ENCODE peak calls at places on chromosomes 4 and X, in five cellular contexts. W is NCI-H2029, H is fibroblast of the aortic adventitia, U is dermis microvascular lymphatic vessel endothelial cell, O is ELR. X is an unnamed sample.

GRCh38 chr4:77141964-77142641 is 14.9 kb upstream of the CCNG2 start:
- DNase-seq in W (no peak), H (no peak), O (no peak), U (no peak), X (no peak)

GRCh38 chrX:106728337-106728736 is 1.8 kb downstream of the RNF128 start:
- DNase-seq in W (no peak), H (peak; percentile 25), U (no peak), O (no peak), X (no peak)

GRCh38 chr4:78483811-78484210 is 67.8 kb upstream of the ANXA3 start:
- DNase-seq in H (no peak), U (no peak), W (no peak), O (no peak), X (no peak)

GRCh38 chrX:13468096-13468495 is 101.3 kb upstream of the EGFL6 start:
- DNase-seq in W (no peak), O (no peak), U (no peak), H (no peak), X (no peak)

GRCh38 chr4:2375427-2375826 is 43.0 kb downstream of the ZFYVE28 start:
- DNase-seq in O (no peak), U (no peak), W (no peak), H (no peak), X (no peak)

GRCh38 chrX:132955710-132956109 is 2.7 kb downstream of the HS6ST2 start:
- DNase-seq in W (no peak), U (no peak), H (no peak), O (no peak), X (no peak)

GRCh38 chr4:184265566-184266351 is 48.1 kb upstream of the ENPP6 start:
- DNase-seq in U (no peak), W (peak; percentile 88), O (peak; percentile 68), H (peak; percentile 28), X (peak; percentile 26)

GRCh38 chr4:147498031-147498700 is 17.3 kb downstream of the EDNRA start:
- DNase-seq in U (no peak), O (peak; percentile 80), W (no peak), H (peak; percentile 57), X (peak; percentile 55)

GRCh38 chrX:47176101-47176740 is 17.4 kb upstream of the UBA1 start:
- DNase-seq in U (no peak), O (no peak), W (no peak), H (no peak), X (no peak)

GRCh38 chr4:168019019-168019651 is 73.2 kb upstream of the ANXA10 start:
- DNase-seq in H (peak; percentile 77), O (peak; percentile 44), U (no peak), W (no peak), X (peak; percentile 32)

GRCh38 chr4:153789741-153790651 is 1.1 kb upstream of the SFRP2 start:
- DNase-seq in W (no peak), U (no peak), O (no peak), H (peak; percentile 30), X (no peak)

GRCh38 chr4:1807258-1807777 is 14.2 kb downstream of the FGFR3 start:
- DNase-seq in U (no peak), W (no peak), H (no peak), O (no peak), X (no peak)

GRCh38 chr4:136917312-136918110 is 614.8 kb downstream of the PCDH18 start:
- DNase-seq in W (no peak), H (no peak), U (no peak), O (no peak), X (no peak)

GRCh38 chr4:108030332-108030731 is 40.6 kb downstream of the HADH start:
- DNase-seq in H (peak; percentile 67), W (no peak), O (peak; percentile 79), U (peak; percentile 38), X (peak; percentile 63)

GRCh38 chr4:10783351-10783750 is 98.8 kb upstream of the CLNK start:
- DNase-seq in H (peak; percentile 83), O (peak; percentile 83), W (no peak), U (no peak), X (peak; percentile 23)

GRCh38 chrX:67328496-67328895 is 215.3 kb upstream of the AR start:
- DNase-seq in O (no peak), W (no peak), U (no peak), H (no peak), X (no peak)

GRCh38 chrX:123138473-123138872 is 45.6 kb upstream of the GRIA3 start:
- DNase-seq in W (no peak), H (peak; percentile 72), U (no peak), O (no peak), X (peak; percentile 34)

GRCh38 chr4:19381068-19381467 is 870.6 kb upstream of the SLIT2 start:
- DNase-seq in O (peak; percentile 84), W (no peak), H (peak; percentile 70), U (no peak), X (peak; percentile 52)

GRCh38 chrX:130108647-130109428 is 1.5 kb downstream of the ELF4 start:
- DNase-seq in U (no peak), H (peak; percentile 42), O (peak; percentile 60), W (peak; percentile 6), X (peak; percentile 45)

GRCh38 chr4:6834867-6835266 is 52.3 kb downstream of the KIAA0232 start:
- DNase-seq in U (no peak), H (no peak), O (peak; percentile 28), W (no peak), X (peak; percentile 64)